ENCODE peak calls at places on chromosome 6, in six cellular contexts. K is ascending aorta, F is AG04450, H is fibroblast of mammary gland, B is cardiac fibroblast, O is BJ. Z is an unnamed sample.

GRCh38 chr6:122202576-122203137 is 196.8 kb upstream of the HSF2 start:
- DNase-seq in K (no peak), H (no peak), B (no peak), F (no peak), O (no peak), Z (no peak)

GRCh38 chr6:45504947-45505346 is 127.2 kb upstream of the SUPT3H start:
- DNase-seq in O (peak; percentile 47), K (no peak), H (peak; percentile 96), F (peak; percentile 94), B (peak; percentile 75), Z (peak; percentile 41)

GRCh38 chr6:157718788-157719187 is 104.3 kb upstream of the SNX9 start:
- DNase-seq in F (no peak), B (no peak), K (no peak), O (no peak), H (no peak), Z (no peak)

GRCh38 chr6:90716345-90716744 is 129.5 kb upstream of the MAP3K7 start:
- DNase-seq in H (no peak), K (no peak), B (no peak), F (no peak), O (no peak), Z (no peak)

GRCh38 chr6:20213271-20213798 is 1.1 kb upstream of the MBOAT1 start:
- DNase-seq in H (no peak), K (no peak), F (no peak), B (peak; percentile 7), O (no peak), Z (no peak)

GRCh38 chr6:16061833-16062232 is 67.1 kb upstream of the MYLIP start:
- DNase-seq in O (no peak), H (no peak), F (no peak), K (no peak), B (no peak), Z (no peak)

GRCh38 chr6:161273356-161273751 is 507 bp downstream of the AGPAT4 start:
- DNase-seq in F (no peak), B (peak; percentile 75), K (no peak), O (no peak), H (peak; percentile 52), Z (peak; percentile 39)

GRCh38 chr6:43878823-43879495 is 108.9 kb downstream of the VEGFA start:
- DNase-seq in F (no peak), H (no peak), B (peak; percentile 43), K (no peak), O (no peak), Z (no peak)

GRCh38 chr6:161417712-161418457 is 144.0 kb upstream of the AGPAT4 start:
- DNase-seq in F (peak; percentile 76), O (no peak), B (peak; percentile 95), K (no peak), H (peak; percentile 98), Z (peak; percentile 94)

GRCh38 chr6:4612636-4613171 is 163.5 kb upstream of the CDYL start:
- DNase-seq in B (peak; percentile 92), H (peak; percentile 95), K (no peak), F (no peak), O (no peak), Z (peak; percentile 96)

GRCh38 chr6:142357879-142358278 is 56.1 kb downstream of the ADGRG6 start:
- DNase-seq in O (no peak), B (no peak), H (peak; percentile 15), K (no peak), F (no peak), Z (no peak)

GRCh38 chr6:46900266-46900665 is 21.5 kb downstream of the ADGRF5 start:
- DNase-seq in O (no peak), B (no peak), H (no peak), K (no peak), F (no peak), Z (no peak)

GRCh38 chr6:92790381-92790780 is 629.0 kb downstream of the EPHA7 start:
- DNase-seq in K (no peak), H (no peak), B (no peak), O (no peak), F (no peak), Z (no peak)

GRCh38 chr6:692858-693736 is at the start of gene EXOC2:
- DNase-seq in B (peak; percentile 85), H (peak; percentile 66), F (peak; percentile 36), K (peak; percentile 39), O (no peak), Z (peak; percentile 73)

GRCh38 chr6:689223-689622 is 3.7 kb downstream of the EXOC2 start:
- DNase-seq in B (no peak), K (no peak), O (no peak), H (no peak), F (no peak), Z (no peak)

GRCh38 chr6:692356-692851 is 535 bp downstream of the EXOC2 start:
- DNase-seq in B (peak; percentile 33), K (no peak), O (no peak), F (no peak), H (peak; percentile 31), Z (peak; percentile 39)

GRCh38 chr6:699319-699718 is 6.4 kb upstream of the EXOC2 start:
- DNase-seq in K (no peak), F (no peak), B (peak; percentile 29), O (no peak), H (peak; percentile 17), Z (peak; percentile 80)

DNA sequence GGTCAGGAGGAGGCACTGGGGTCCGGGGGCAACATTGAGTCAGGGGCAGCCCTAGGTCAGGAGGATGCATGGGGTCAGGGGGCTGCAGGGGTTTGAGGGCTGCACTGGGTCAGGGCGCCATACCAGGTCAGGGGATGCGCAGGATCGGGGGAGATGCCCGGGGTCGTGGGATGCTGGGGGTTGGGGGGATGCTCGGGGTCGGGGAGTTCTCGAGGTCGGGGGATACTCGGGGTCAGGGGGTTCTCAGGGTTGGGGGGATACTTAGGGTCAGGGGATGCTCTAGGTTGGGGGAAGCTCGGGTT is 749 bp upstream of the EXOC2 start:
- DNase-seq in O (no peak), B (no peak), F (no peak), H (no peak), K (no peak), Z (no peak)
- H3K4me3 ChIP-seq in O (peak overlapping the region; percentile 90), B (peak overlapping the region; percentile 97), F (peak overlapping the region; percentile 94), H (no peak overlapping the region), K (no peak overlapping the region), Z (peak overlapping the region; percentile 93)

GRCh38 chr6:3293271-3294155 is 34.8 kb downstream of the PSMG4 start:
- DNase-seq in O (no peak), K (no peak), B (no peak), H (no peak), F (no peak), Z (no peak)

GRCh38 chr6:3294396-3294795 is 35.6 kb downstream of the PSMG4 start:
- DNase-seq in H (no peak), K (no peak), O (no peak), B (no peak), F (no peak), Z (no peak)

GRCh38 chr6:3296537-3297453 is 38.0 kb downstream of the PSMG4 start:
- DNase-seq in B (no peak), H (peak; percentile 37), K (no peak), F (no peak), O (no peak), Z (no peak)

GRCh38 chr6:3296113-3296512 is 37.4 kb downstream of the PSMG4 start:
- DNase-seq in H (no peak), B (no peak), F (no peak), K (no peak), O (no peak), Z (no peak)

GRCh38 chr6:3294921-3295871 is 36.4 kb downstream of the PSMG4 start:
- DNase-seq in K (no peak), F (no peak), B (no peak), H (no peak), O (no peak), Z (no peak)
- TF ChIP-seq CTCF in K (no peak), F (no peak), B (no peak), H (no peak), O (no peak), Z (peak; percentile 2)

GRCh38 chr6:154246723-154247118 is 109.9 kb downstream of the IPCEF1 start:
- DNase-seq in O (no peak), F (no peak), B (no peak), K (no peak), H (no peak), Z (no peak)

GRCh38 chr6:154245542-154245941 is 111.1 kb downstream of the IPCEF1 start:
- DNase-seq in O (no peak), K (no peak), B (no peak), H (no peak), F (no peak), Z (no peak)

GRCh38 chr6:154249499-154250298 is 106.9 kb downstream of the IPCEF1 start:
- DNase-seq in K (no peak), O (no peak), B (no peak), F (no peak), H (no peak), Z (no peak)

GRCh38 chr6:154243793-154244768 is 112.5 kb downstream of the IPCEF1 start:
- DNase-seq in K (no peak), F (no peak), B (no peak), O (no peak), H (no peak), Z (no peak)

GRCh38 chr6:154247119-154247814 is 109.3 kb downstream of the IPCEF1 start:
- DNase-seq in F (no peak), B (no peak), K (no peak), H (no peak), O (no peak), Z (no peak)
- H3K4me3 ChIP-seq in F (no peak overlapping the region), B (no peak overlapping the region), K (no peak overlapping the region), H (no peak overlapping the region), O (no peak overlapping the region), Z (no peak overlapping the region)

GRCh38 chr6:137623293-137623692 is 129.1 kb upstream of the OLIG3 start:
- DNase-seq in F (no peak), H (no peak), B (no peak), O (no peak), K (no peak), Z (no peak)
- TF ChIP-seq CTCF in F (no peak), H (no peak), B (no peak), O (no peak), K (no peak), Z (no peak)

GRCh38 chr6:1392813-1393640 is 3.7 kb downstream of the FOXF2 start:
- DNase-seq in O (no peak), H (no peak), K (no peak), F (no peak), B (no peak), Z (no peak)
- H3K4me3 ChIP-seq in O (peak overlapping the region; percentile 71), H (no peak overlapping the region), K (peak overlapping the region; percentile 29), F (peak overlapping the region; percentile 76), B (no peak overlapping the region), Z (peak overlapping the region; percentile 79)

GRCh38 chr6:167329014-167329413 is 4.1 kb downstream of the TTLL2 start:
- DNase-seq in O (no peak), H (no peak), B (no peak), F (no peak), K (no peak), Z (no peak)
- TF ChIP-seq CTCF in O (no peak), H (no peak), B (no peak), F (no peak), K (no peak), Z (no peak)

Z was measured in fibroblast of the aortic adventitia.